ENCODE peak calls at places on chromosomes 2 and 18, in seven cellular contexts. P, W, E, R, D, M and C are unnamed samples.
A peak's percentile ranks its signal among the peaks of the same experiment; 100 is the strongest.

GRCh38 chr2:239150125-239151011 is 250.5 kb downstream of the HDAC4 start:
- DNase-seq in D (no peak), W (no peak), P (no peak), M (no peak), R (no peak), E (no peak), C (no peak)

GRCh38 chr2:25029183-25029554 is 12.7 kb upstream of the EFR3B start:
- DNase-seq in D (peak; percentile 20), M (peak; percentile 29), R (peak; percentile 28), P (no peak), W (no peak), E (no peak), C (no peak)

GRCh38 chr18:26405190-26405781 is 143.1 kb downstream of the KCTD1 start:
- DNase-seq in M (peak; percentile 58), R (peak; percentile 64), W (peak; percentile 70), E (peak; percentile 37), D (peak; percentile 81), P (no peak), C (peak; percentile 67)

GRCh38 chr2:28347193-28347592 is 45.5 kb upstream of the FOSL2 start:
- DNase-seq in M (no peak), R (no peak), W (no peak), P (no peak), D (no peak), E (peak; percentile 19), C (no peak)

GRCh38 chr2:30757737-30758136 is 49.5 kb downstream of the CAPN13 start:
- DNase-seq in E (peak; percentile 5), P (no peak), D (no peak), R (no peak), W (no peak), M (no peak), C (no peak)

GRCh38 chr2:98348066-98348561 is 1.9 kb downstream of the CNGA3 start:
- DNase-seq in E (no peak), D (no peak), R (no peak), P (no peak), M (peak; percentile 18), W (no peak), C (no peak)

GRCh38 chr2:224520064-224520463 is 65.1 kb downstream of the CUL3 start:
- DNase-seq in R (peak; percentile 60), E (no peak), M (peak; percentile 76), W (peak; percentile 78), D (peak; percentile 22), P (no peak), C (peak; percentile 21)

GRCh38 chr2:52220393-52220792 is 1188.5 kb upstream of the NRXN1 start:
- DNase-seq in R (peak; percentile 53), P (no peak), M (peak; percentile 3), D (no peak), W (peak; percentile 13), E (peak; percentile 36), C (peak; percentile 0)

GRCh38 chr2:158761626-158762025 is 33.5 kb upstream of the DAPL1 start:
- DNase-seq in D (peak; percentile 78), E (no peak), R (peak; percentile 91), P (no peak), W (no peak), M (peak; percentile 80), C (peak; percentile 94)

GRCh38 chr2:31137211-31138036 is 816 bp downstream of the GALNT14 start:
- DNase-seq in R (peak; percentile 23), D (peak; percentile 54), M (peak; percentile 47), P (peak; percentile 2), E (no peak), W (no peak), C (no peak)